ENCODE peak calls at places on chromosomes 2 and 18, in eight cellular contexts. X is RPMI8226; J is activated CD8-positive, alpha-beta T cell treated with anti-CD3 and anti-CD28 coated beads for 36 hours; Z is activated CD8-positive, alpha-beta memory T cell treated with anti-CD3 and anti-CD28 coated beads for 4 hours; U is H9; W is left ventricle myocardium superior; Q is activated B cell treated with CpG ODN at 0.5 μM for 24 hours; G is NCI-H2081. A is an unnamed sample.

GRCh38 chr2:218027426-218028188 is 24.8 kb upstream of the TNS1 start:
- DNase-seq in J (no peak), Q (no peak), G (no peak), U (peak; percentile 20), W (no peak), X (no peak), Z (no peak), A (no peak)

GRCh38 chr18:31508781-31509180 is 10.8 kb downstream of the DSG2 start:
- DNase-seq in J (no peak), Q (no peak), Z (no peak), G (no peak), W (no peak), X (no peak), U (no peak), A (no peak)

GRCh38 chr2:128396500-128396891 is 77.8 kb upstream of the HS6ST1 start:
- DNase-seq in J (no peak), U (peak; percentile 80), Z (no peak), Q (no peak), X (no peak), W (no peak), G (peak; percentile 43), A (no peak)

GRCh38 chr2:53593891-53594585 is 173.6 kb upstream of the CHAC2 start:
- DNase-seq in G (no peak), Z (no peak), Q (no peak), W (no peak), U (no peak), X (no peak), J (no peak), A (peak; percentile 24)

GRCh38 chr2:144519934-144520717 is at the start of gene ZEB2:
- DNase-seq in Q (peak; percentile 36), J (peak; percentile 71), Z (no peak), U (peak; percentile 45), W (peak; percentile 55), G (peak; percentile 48), X (peak; percentile 24), A (peak; percentile 19)

GRCh38 chr2:165745916-165746315 is 48.1 kb downstream of the GALNT3 start:
- DNase-seq in Z (no peak), W (no peak), Q (no peak), U (no peak), X (no peak), J (no peak), G (no peak), A (no peak)

GRCh38 chr2:17543131-17543660 is 2.7 kb downstream of the VSNL1 start:
- DNase-seq in X (no peak), W (no peak), U (peak; percentile 47), Z (no peak), Q (no peak), G (no peak), J (no peak), A (no peak)

GRCh38 chr2:74290466-74291216 is 52.6 kb downstream of the SLC4A5 start:
- DNase-seq in Q (peak; percentile 20), U (no peak), Z (no peak), J (peak; percentile 49), G (no peak), W (no peak), X (peak; percentile 84), A (no peak)

GRCh38 chr2:85889648-85890281 is 975 bp upstream of the ST3GAL5 start:
- DNase-seq in Z (no peak), G (no peak), U (no peak), X (peak; percentile 8), J (no peak), Q (no peak), W (peak; percentile 50), A (no peak)

GRCh38 chr18:49050462-49050861 is 99.7 kb upstream of the SMAD7 start:
- DNase-seq in J (no peak), Q (no peak), X (no peak), G (peak; percentile 14), W (no peak), Z (no peak), U (no peak), A (no peak)

GRCh38 chr18:40687401-40687800 is 1267.6 kb upstream of the PIK3C3 start:
- DNase-seq in Z (no peak), Q (no peak), X (no peak), W (no peak), G (no peak), J (no peak), U (no peak), A (no peak)

GRCh38 chr2:191696960-191697359 is 19.0 kb downstream of the NABP1 start:
- DNase-seq in U (no peak), G (no peak), W (no peak), Z (no peak), Q (no peak), J (no peak), X (no peak), A (no peak)